ENCODE peak calls at places on chromosomes 11 and 22, in four cellular contexts. One of them, this sample, is unnamed.

GRCh38 chr11:3169235-3169951 is 4.3 kb upstream of the OSBPL5 start:
- DNase-seq in T follicular helper cell: no peak
- DNase-seq in OCI-LY7: no peak
- DNase-seq in B cell: no peak
- DNase-seq in this sample: peak; percentile 71

GRCh38 chr11:45089251-45089650 is 57.2 kb upstream of the PRDM11 start:
- DNase-seq in B cell: no peak
- DNase-seq in OCI-LY7: no peak
- DNase-seq in T follicular helper cell: no peak
- DNase-seq in this sample: no peak

GRCh38 chr22:30290679-30291333 is 1.5 kb upstream of the CASTOR1 start:
- DNase-seq in OCI-LY7: peak; percentile 58
- DNase-seq in B cell: no peak
- DNase-seq in T follicular helper cell: no peak
- DNase-seq in this sample: peak; percentile 81

GRCh38 chr22:50087646-50088045 is 2.2 kb upstream of the MOV10L1 start:
- DNase-seq in B cell: no peak
- DNase-seq in T follicular helper cell: no peak
- DNase-seq in OCI-LY7: no peak
- DNase-seq in this sample: no peak

GRCh38 chr11:110478410-110478809 is 48.7 kb downstream of the FDX1 start:
- DNase-seq in T follicular helper cell: no peak
- DNase-seq in OCI-LY7: no peak
- DNase-seq in B cell: no peak
- DNase-seq in this sample: no peak

GRCh38 chr11:7851391-7851790 is 54.6 kb upstream of the OR5P2 start:
- DNase-seq in OCI-LY7: no peak
- DNase-seq in B cell: no peak
- DNase-seq in T follicular helper cell: no peak
- DNase-seq in this sample: no peak

GRCh38 chr11:34192481-34193401 is 87.3 kb downstream of the NAT10 start:
- DNase-seq in B cell: no peak
- DNase-seq in OCI-LY7: no peak
- DNase-seq in T follicular helper cell: no peak
- DNase-seq in this sample: peak; percentile 91

GRCh38 chr11:121452609-121453150 is at the start of gene SORL1-AS1:
- DNase-seq in T follicular helper cell: peak; percentile 54
- DNase-seq in B cell: peak; percentile 64
- DNase-seq in OCI-LY7: peak; percentile 59
- DNase-seq in this sample: no peak

GRCh38 chr11:29243616-29244015 is 773.2 kb downstream of the KCNA4 start:
- DNase-seq in B cell: no peak
- DNase-seq in OCI-LY7: no peak
- DNase-seq in T follicular helper cell: no peak
- DNase-seq in this sample: no peak

GRCh38 chr11:9001736-9002135 is 2.1 kb downstream of the NRIP3 start:
- DNase-seq in T follicular helper cell: no peak
- DNase-seq in OCI-LY7: no peak
- DNase-seq in B cell: peak; percentile 9
- DNase-seq in this sample: no peak

GRCh38 chr11:88284306-88285057 is 53.1 kb downstream of the CTSC start:
- DNase-seq in T follicular helper cell: no peak
- DNase-seq in B cell: no peak
- DNase-seq in OCI-LY7: no peak
- DNase-seq in this sample: no peak

GRCh38 chr11:45450189-45450588 is 164.0 kb upstream of the SYT13 start:
- DNase-seq in B cell: no peak
- DNase-seq in T follicular helper cell: no peak
- DNase-seq in OCI-LY7: no peak
- DNase-seq in this sample: no peak

GRCh38 chr22:30637701-30638114 is 2.1 kb downstream of the SLC35E4 start:
- DNase-seq in B cell: no peak
- DNase-seq in OCI-LY7: no peak
- DNase-seq in T follicular helper cell: no peak
- DNase-seq in this sample: no peak

GRCh38 chr22:47189056-47189916 is 426.8 kb downstream of the TBC1D22A start:
- DNase-seq in B cell: no peak
- DNase-seq in OCI-LY7: no peak
- DNase-seq in T follicular helper cell: no peak
- DNase-seq in this sample: no peak

GRCh38 chr11:76654310-76654851 is 16.2 kb downstream of the LRRC32 start:
- DNase-seq in OCI-LY7: no peak
- DNase-seq in B cell: no peak
- DNase-seq in T follicular helper cell: no peak
- DNase-seq in this sample: no peak

GRCh38 chr11:113193077-113193476 is 121.3 kb upstream of the TTC12 start:
- DNase-seq in OCI-LY7: no peak
- DNase-seq in B cell: no peak
- DNase-seq in T follicular helper cell: no peak
- DNase-seq in this sample: no peak

GRCh38 chr11:23041104-23041503 is 180.8 kb upstream of the CCDC179 start:
- DNase-seq in OCI-LY7: no peak
- DNase-seq in B cell: no peak
- DNase-seq in T follicular helper cell: no peak
- DNase-seq in this sample: no peak

GRCh38 chr22:40533712-40534378 is 102.7 kb downstream of the MRTFA start:
- DNase-seq in B cell: peak; percentile 61
- DNase-seq in OCI-LY7: peak; percentile 89
- DNase-seq in T follicular helper cell: peak; percentile 38
- DNase-seq in this sample: peak; percentile 22

GRCh38 chr22:42697542-42698013 is 23.1 kb downstream of the A4GALT start:
- DNase-seq in OCI-LY7: no peak
- DNase-seq in B cell: no peak
- DNase-seq in T follicular helper cell: no peak
- DNase-seq in this sample: peak; percentile 64

GRCh38 chr11:77475206-77475605 is 1.3 kb upstream of the PAK1 start:
- DNase-seq in OCI-LY7: no peak
- DNase-seq in B cell: no peak
- DNase-seq in T follicular helper cell: no peak
- DNase-seq in this sample: no peak

GRCh38 chr11:129965248-129965647 is 37.4 kb downstream of the PRDM10 start:
- DNase-seq in OCI-LY7: no peak
- DNase-seq in T follicular helper cell: no peak
- DNase-seq in B cell: no peak
- DNase-seq in this sample: no peak

GRCh38 chr22:23398701-23399366 is 181.3 kb downstream of the IGLL1 start:
- DNase-seq in OCI-LY7: no peak
- DNase-seq in B cell: no peak
- DNase-seq in T follicular helper cell: no peak
- DNase-seq in this sample: peak; percentile 55

GRCh38 chr22:21734540-21735197 is 925 bp downstream of the YPEL1 start:
- DNase-seq in B cell: peak; percentile 35
- DNase-seq in OCI-LY7: peak; percentile 41
- DNase-seq in T follicular helper cell: no peak
- DNase-seq in this sample: no peak

GRCh38 chr11:121810291-121810690 is 305.7 kb downstream of the BLID start:
- DNase-seq in OCI-LY7: no peak
- DNase-seq in T follicular helper cell: no peak
- DNase-seq in B cell: no peak
- DNase-seq in this sample: no peak

GRCh38 chr11:44467413-44467812 is 98.0 kb upstream of the CD82 start:
- DNase-seq in B cell: no peak
- DNase-seq in OCI-LY7: no peak
- DNase-seq in T follicular helper cell: no peak
- DNase-seq in this sample: no peak

GRCh38 chr11:2837096-2837601 is 48.4 kb downstream of the CDKN1C start:
- DNase-seq in B cell: no peak
- DNase-seq in OCI-LY7: no peak
- DNase-seq in T follicular helper cell: no peak
- DNase-seq in this sample: peak; percentile 80

GRCh38 chr11:13669544-13670488 is 1.3 kb downstream of the FAR1 start:
- DNase-seq in T follicular helper cell: no peak
- DNase-seq in B cell: peak; percentile 5
- DNase-seq in OCI-LY7: peak; percentile 11
- DNase-seq in this sample: no peak

GRCh38 chr11:16097543-16097942 is 258.8 kb downstream of the SOX6 start:
- DNase-seq in B cell: no peak
- DNase-seq in OCI-LY7: no peak
- DNase-seq in T follicular helper cell: no peak
- DNase-seq in this sample: no peak

GRCh38 chr11:74749965-74750296 is 1.3 kb downstream of the RNF169 start:
- DNase-seq in B cell: no peak
- DNase-seq in T follicular helper cell: no peak
- DNase-seq in OCI-LY7: peak; percentile 17
- DNase-seq in this sample: no peak

GRCh38 chr22:23684561-23685031 is 6.2 kb upstream of the RGL4 start:
- DNase-seq in T follicular helper cell: no peak
- DNase-seq in B cell: no peak
- DNase-seq in OCI-LY7: no peak
- DNase-seq in this sample: no peak

GRCh38 chr11:93249437-93250210 is 51.8 kb upstream of the SLC36A4 start:
- DNase-seq in T follicular helper cell: no peak
- DNase-seq in B cell: no peak
- DNase-seq in OCI-LY7: no peak
- DNase-seq in this sample: no peak

GRCh38 chr11:64916040-64916847 is 765 bp downstream of the ATG2A start:
- DNase-seq in B cell: peak; percentile 41
- DNase-seq in T follicular helper cell: no peak
- DNase-seq in OCI-LY7: peak; percentile 48
- DNase-seq in this sample: peak; percentile 22

GRCh38 chr11:69270929-69271328 is 23.0 kb upstream of the MYEOV start:
- DNase-seq in OCI-LY7: no peak
- DNase-seq in T follicular helper cell: no peak
- DNase-seq in B cell: no peak
- DNase-seq in this sample: no peak